ENCODE peak calls at places on chromosomes 11 and 22, in seven cellular contexts. One of them, this sample, is unnamed.

GRCh38 chr11:121645596-121645995 is 192.8 kb upstream of the SORL1-AS1 start:
- DNase-seq in uterus: no peak
- DNase-seq in GM23338: no peak
- DNase-seq in esophagus squamous epithelium: no peak
- DNase-seq in cardiac muscle cell: no peak
- DNase-seq in pancreas: no peak
- DNase-seq in fibroblast of pulmonary artery: peak
- DNase-seq in this sample: no peak

GRCh38 chr22:18000441-18001039 is 23.8 kb downstream of the MICAL3 start:
- DNase-seq in uterus: peak
- DNase-seq in GM23338: peak
- DNase-seq in esophagus squamous epithelium: no peak
- DNase-seq in cardiac muscle cell: peak
- DNase-seq in pancreas: peak
- DNase-seq in fibroblast of pulmonary artery: no peak
- DNase-seq in this sample: no peak

GRCh38 chr22:50446708-50447575 is 27.9 kb downstream of the SBF1 start:
- DNase-seq in uterus: no peak
- DNase-seq in GM23338: no peak
- DNase-seq in esophagus squamous epithelium: no peak
- DNase-seq in cardiac muscle cell: no peak
- DNase-seq in pancreas: no peak
- DNase-seq in fibroblast of pulmonary artery: no peak
- DNase-seq in this sample: no peak

GRCh38 chr11:130670200-130670599 is 221.8 kb downstream of the ADAMTS15 start:
- DNase-seq in uterus: no peak
- DNase-seq in GM23338: no peak
- DNase-seq in esophagus squamous epithelium: no peak
- DNase-seq in cardiac muscle cell: no peak
- DNase-seq in pancreas: no peak
- DNase-seq in fibroblast of pulmonary artery: no peak
- DNase-seq in this sample: no peak

GRCh38 chr11:65262381-65262680 is 569 bp downstream of the POLA2 start:
- DNase-seq in uterus: no peak
- DNase-seq in GM23338: no peak
- DNase-seq in esophagus squamous epithelium: no peak
- DNase-seq in cardiac muscle cell: no peak
- DNase-seq in pancreas: no peak
- DNase-seq in fibroblast of pulmonary artery: no peak
- DNase-seq in this sample: no peak

GRCh38 chr11:57932105-57932504 is 91.6 kb upstream of the OR9Q1 start:
- DNase-seq in uterus: no peak
- DNase-seq in GM23338: no peak
- DNase-seq in esophagus squamous epithelium: no peak
- DNase-seq in cardiac muscle cell: no peak
- DNase-seq in pancreas: no peak
- DNase-seq in fibroblast of pulmonary artery: no peak
- DNase-seq in this sample: no peak

GRCh38 chr22:27435839-27436581 is 365.5 kb downstream of the MN1 start:
- DNase-seq in uterus: peak
- DNase-seq in GM23338: peak
- DNase-seq in esophagus squamous epithelium: no peak
- DNase-seq in cardiac muscle cell: peak
- DNase-seq in pancreas: no peak
- DNase-seq in fibroblast of pulmonary artery: peak
- DNase-seq in this sample: no peak

GRCh38 chr11:31910950-31911576 is 99.9 kb upstream of the PAX6 start:
- DNase-seq in uterus: no peak
- DNase-seq in GM23338: no peak
- DNase-seq in esophagus squamous epithelium: no peak
- DNase-seq in cardiac muscle cell: no peak
- DNase-seq in pancreas: no peak
- DNase-seq in fibroblast of pulmonary artery: no peak
- DNase-seq in this sample: no peak

GRCh38 chr11:45477588-45477987 is 187.8 kb downstream of the CHST1 start:
- DNase-seq in uterus: no peak
- DNase-seq in GM23338: no peak
- DNase-seq in esophagus squamous epithelium: no peak
- DNase-seq in cardiac muscle cell: no peak
- DNase-seq in pancreas: no peak
- DNase-seq in fibroblast of pulmonary artery: no peak
- DNase-seq in this sample: no peak

GRCh38 chr11:3164138-3164539 is 971 bp downstream of the OSBPL5 start:
- DNase-seq in uterus: peak
- DNase-seq in GM23338: no peak
- DNase-seq in esophagus squamous epithelium: no peak
- DNase-seq in cardiac muscle cell: no peak
- DNase-seq in pancreas: no peak
- DNase-seq in fibroblast of pulmonary artery: no peak
- DNase-seq in this sample: no peak

GRCh38 chr11:68373810-68374501 is 61.6 kb downstream of the LRP5 start:
- DNase-seq in uterus: peak
- DNase-seq in GM23338: no peak
- DNase-seq in esophagus squamous epithelium: no peak
- DNase-seq in cardiac muscle cell: peak
- DNase-seq in pancreas: peak
- DNase-seq in fibroblast of pulmonary artery: peak
- DNase-seq in this sample: peak

GRCh38 chr11:104490182-104490581 is 326.2 kb upstream of the PDGFD start:
- DNase-seq in uterus: no peak
- DNase-seq in GM23338: peak
- DNase-seq in esophagus squamous epithelium: no peak
- DNase-seq in cardiac muscle cell: no peak
- DNase-seq in pancreas: no peak
- DNase-seq in fibroblast of pulmonary artery: no peak
- DNase-seq in this sample: no peak

GRCh38 chr11:35047179-35047578 is 91.8 kb upstream of the CD44 start:
- DNase-seq in uterus: no peak
- DNase-seq in GM23338: no peak
- DNase-seq in esophagus squamous epithelium: no peak
- DNase-seq in cardiac muscle cell: no peak
- DNase-seq in pancreas: no peak
- DNase-seq in fibroblast of pulmonary artery: no peak
- DNase-seq in this sample: no peak

GRCh38 chr11:118947999-118948398 is 8.1 kb upstream of the UPK2 start:
- DNase-seq in uterus: no peak
- DNase-seq in GM23338: no peak
- DNase-seq in esophagus squamous epithelium: no peak
- DNase-seq in cardiac muscle cell: no peak
- DNase-seq in pancreas: no peak
- DNase-seq in fibroblast of pulmonary artery: no peak
- DNase-seq in this sample: no peak

GRCh38 chr11:92380882-92381281 is 156.3 kb downstream of the FAT3 start:
- DNase-seq in uterus: no peak
- DNase-seq in GM23338: no peak
- DNase-seq in esophagus squamous epithelium: no peak
- DNase-seq in cardiac muscle cell: peak
- DNase-seq in pancreas: no peak
- DNase-seq in fibroblast of pulmonary artery: peak
- DNase-seq in this sample: no peak

GRCh38 chr11:66126808-66127555 is 56.9 kb downstream of the PACS1 start:
- DNase-seq in uterus: peak
- DNase-seq in GM23338: peak
- DNase-seq in esophagus squamous epithelium: no peak
- DNase-seq in cardiac muscle cell: peak
- DNase-seq in pancreas: no peak
- DNase-seq in fibroblast of pulmonary artery: peak
- DNase-seq in this sample: peak

GRCh38 chr22:31497148-31497938 is 1.0 kb downstream of the SFI1 start:
- DNase-seq in uterus: no peak
- DNase-seq in GM23338: no peak
- DNase-seq in esophagus squamous epithelium: no peak
- DNase-seq in cardiac muscle cell: no peak
- DNase-seq in pancreas: no peak
- DNase-seq in fibroblast of pulmonary artery: no peak
- DNase-seq in this sample: no peak

DNA sequence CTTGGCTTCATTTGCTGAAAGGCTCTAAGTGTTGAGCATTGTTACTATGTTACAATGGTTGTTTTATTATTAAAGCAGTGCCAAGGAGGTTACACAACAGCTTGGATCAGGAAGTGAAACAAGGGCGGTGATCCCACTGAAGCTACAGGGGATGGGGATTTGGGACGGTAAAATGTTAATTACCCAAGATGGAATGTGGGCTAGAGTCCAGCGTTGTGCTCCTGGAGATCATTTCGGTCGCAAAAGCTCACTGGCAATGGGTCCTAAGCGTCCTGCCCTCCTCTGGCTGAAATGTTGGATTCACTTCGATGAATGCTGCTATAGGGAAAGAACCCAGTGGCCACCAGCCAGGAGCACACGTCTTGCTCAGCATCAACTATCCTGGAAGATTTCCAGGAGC is 48.3 kb downstream of the FAM83F start:
- DNase-seq in uterus: peak
- DNase-seq in GM23338: no peak
- DNase-seq in esophagus squamous epithelium: no peak
- DNase-seq in cardiac muscle cell: peak
- DNase-seq in pancreas: peak
- DNase-seq in fibroblast of pulmonary artery: peak
- DNase-seq in this sample: peak
- H3K4me3 ChIP-seq in uterus: no peak
- H3K4me3 ChIP-seq in GM23338: no peak
- H3K4me3 ChIP-seq in esophagus squamous epithelium: no peak
- H3K4me3 ChIP-seq in cardiac muscle cell: no peak
- H3K4me3 ChIP-seq in pancreas: peak
- H3K4me3 ChIP-seq in fibroblast of pulmonary artery: no peak
- H3K4me3 ChIP-seq in this sample: peak

GRCh38 chr11:107545101-107545514 is 20.4 kb downstream of the ALKBH8 start:
- DNase-seq in uterus: no peak
- DNase-seq in GM23338: no peak
- DNase-seq in esophagus squamous epithelium: no peak
- DNase-seq in cardiac muscle cell: peak
- DNase-seq in pancreas: no peak
- DNase-seq in fibroblast of pulmonary artery: peak
- DNase-seq in this sample: no peak
- H3K4me3 ChIP-seq in uterus: no peak
- H3K4me3 ChIP-seq in GM23338: no peak
- H3K4me3 ChIP-seq in esophagus squamous epithelium: no peak
- H3K4me3 ChIP-seq in cardiac muscle cell: no peak
- H3K4me3 ChIP-seq in pancreas: no peak
- H3K4me3 ChIP-seq in fibroblast of pulmonary artery: no peak
- H3K4me3 ChIP-seq in this sample: no peak

DNA sequence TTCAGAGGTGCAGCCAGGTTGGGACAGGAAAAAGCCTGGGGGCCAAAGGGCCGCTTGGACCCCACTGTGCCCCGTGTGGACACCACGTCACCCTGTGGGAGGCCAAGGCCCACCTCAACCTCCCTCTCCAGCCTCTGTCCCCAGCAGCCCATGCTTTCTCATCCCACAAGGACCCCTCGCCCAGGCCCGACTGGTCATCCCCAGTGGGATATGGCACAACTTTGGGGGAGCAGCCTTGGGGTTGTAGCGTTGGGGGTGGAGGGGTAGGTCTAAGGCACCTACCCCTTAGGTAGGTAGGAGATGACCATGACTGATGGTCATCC is 44.0 kb downstream of the IGF2 start:
- DNase-seq in uterus: no peak
- DNase-seq in GM23338: no peak
- DNase-seq in esophagus squamous epithelium: no peak
- DNase-seq in cardiac muscle cell: no peak
- DNase-seq in pancreas: no peak
- DNase-seq in fibroblast of pulmonary artery: no peak
- DNase-seq in this sample: no peak
- H3K4me3 ChIP-seq in uterus: no peak
- H3K4me3 ChIP-seq in GM23338: no peak
- H3K4me3 ChIP-seq in esophagus squamous epithelium: no peak
- H3K4me3 ChIP-seq in cardiac muscle cell: no peak
- H3K4me3 ChIP-seq in pancreas: no peak
- H3K4me3 ChIP-seq in fibroblast of pulmonary artery: no peak
- H3K4me3 ChIP-seq in this sample: no peak

DNA sequence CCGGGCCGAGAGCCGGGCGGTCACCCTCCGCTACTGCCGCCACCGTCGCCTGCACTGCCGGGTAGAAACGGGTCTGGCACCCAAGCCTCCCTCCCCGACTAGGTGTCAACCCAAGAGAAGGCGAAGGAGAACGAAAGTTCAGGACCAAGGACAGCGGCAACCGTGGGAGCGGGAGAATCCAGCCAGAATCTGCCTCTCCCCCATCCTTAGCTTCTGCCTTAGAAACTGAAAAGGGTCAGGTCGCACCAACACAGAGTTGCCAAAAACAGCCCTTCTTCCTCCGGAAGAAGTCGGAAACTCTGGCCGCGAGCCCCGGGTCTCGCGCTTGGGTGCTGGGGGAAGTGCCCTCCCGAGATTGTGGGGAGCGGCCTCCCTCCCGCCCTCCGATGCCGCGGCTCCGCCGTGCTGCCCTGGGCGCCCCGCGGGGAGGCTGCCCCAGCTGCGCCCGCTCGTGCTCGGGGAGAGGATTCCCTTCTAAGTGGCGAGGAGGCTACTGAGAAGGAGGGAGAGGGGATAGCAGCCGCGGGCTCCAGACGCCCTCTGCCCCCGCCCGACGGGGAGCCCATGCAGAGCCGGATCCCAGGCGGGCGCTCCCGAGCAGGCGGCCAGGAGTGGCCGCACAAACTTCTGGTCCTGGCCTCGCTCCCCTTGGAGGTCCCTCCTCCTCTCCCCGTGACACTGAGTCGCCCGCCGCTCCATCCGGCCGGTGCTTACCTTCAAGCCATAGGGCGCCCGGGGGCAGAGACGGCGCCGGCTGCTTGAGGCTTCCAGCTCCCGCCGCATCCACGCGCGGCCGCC is 637 bp downstream of the DRD2 start:
- DNase-seq in uterus: peak
- DNase-seq in GM23338: peak
- DNase-seq in esophagus squamous epithelium: no peak
- DNase-seq in cardiac muscle cell: peak
- DNase-seq in pancreas: peak
- DNase-seq in fibroblast of pulmonary artery: peak
- DNase-seq in this sample: peak
- H3K4me3 ChIP-seq in uterus: no peak
- H3K4me3 ChIP-seq in GM23338: peak
- H3K4me3 ChIP-seq in esophagus squamous epithelium: no peak
- H3K4me3 ChIP-seq in cardiac muscle cell: peak
- H3K4me3 ChIP-seq in pancreas: no peak
- H3K4me3 ChIP-seq in fibroblast of pulmonary artery: no peak
- H3K4me3 ChIP-seq in this sample: peak

This sample was measured in dorsolateral prefrontal cortex.